ENCODE peak calls at places on chromosomes 5 and 9, in four cellular contexts. S is mammary epithelial cell, V is A172, K is endodermal cell. U is an unnamed sample.

GRCh38 chr5:150058480-150059126 is 27.8 kb downstream of the CSF1R start:
- DNase-seq in S (peak), V (peak), K (no peak), U (no peak)

GRCh38 chr5:37889612-37890317 is 49.9 kb upstream of the GDNF start:
- DNase-seq in S (peak), V (peak), K (no peak), U (no peak)

GRCh38 chr5:178413992-178414391 is 176.2 kb downstream of the COL23A1 start:
- DNase-seq in S (no peak), K (peak), V (no peak), U (no peak)

GRCh38 chr5:76855961-76856360 is 6.1 kb downstream of the S100Z start:
- DNase-seq in V (no peak), S (no peak), K (no peak), U (peak)

GRCh38 chr9:114039484-114039883 is 38.6 kb downstream of the AMBP start:
- DNase-seq in K (peak), S (no peak), V (no peak), U (no peak)

GRCh38 chr9:116027511-116027910 is 126.1 kb upstream of the PAPPA start:
- DNase-seq in V (peak), S (peak), K (no peak), U (no peak)

GRCh38 chr5:174204914-174205313 is 159.4 kb downstream of the NSG2 start:
- DNase-seq in K (peak), S (peak), V (peak), U (no peak)

GRCh38 chr5:151784141-151784540 is 12.4 kb downstream of the G3BP1 start:
- DNase-seq in S (no peak), K (peak), V (no peak), U (no peak)

GRCh38 chr5:177605078-177605477 is 5.1 kb downstream of the B4GALT7 start:
- DNase-seq in K (no peak), V (no peak), S (no peak), U (no peak)

GRCh38 chr9:85079374-85079773 is 409.8 kb downstream of the NTRK2 start:
- DNase-seq in V (no peak), K (peak), S (no peak), U (no peak)

GRCh38 chr9:131731237-131731995 is 8.5 kb downstream of the RAPGEF1 start:
- DNase-seq in S (no peak), V (no peak), K (no peak), U (no peak)

GRCh38 chr9:81394816-81395215 is 294.5 kb downstream of the TLE1 start:
- DNase-seq in V (no peak), S (no peak), K (no peak), U (no peak)

GRCh38 chr9:88593537-88594185 is 58.7 kb downstream of the NXNL2 start:
- DNase-seq in S (peak), K (no peak), V (peak), U (peak)

GRCh38 chr9:79325501-79325900 is 246.3 kb upstream of the TLE4 start:
- DNase-seq in V (no peak), S (no peak), K (no peak), U (no peak)